ENCODE peak calls at places on chromosomes 4 and X, in five cellular contexts. One of them, this sample, is unnamed. For H3K4me1, the result is how much of the 10 kb centered on the place peaks cover.

GRCh38 chrX:22922961-22923360 is 76.8 kb upstream of the DDX53 start:
- DNase-seq in K562: no peak
- DNase-seq in HCT116: no peak
- DNase-seq in GM23248: peak
- DNase-seq in IMR-90: peak
- DNase-seq in this sample: no peak

GRCh38 chr4:158850800-158851644 is 82.2 kb downstream of the FNIP2 start:
- DNase-seq in K562: peak
- DNase-seq in HCT116: peak
- DNase-seq in GM23248: peak
- DNase-seq in IMR-90: peak
- DNase-seq in this sample: peak

GRCh38 chrX:3094261-3094660 is 53.0 kb downstream of the ARSF start:
- DNase-seq in K562: no peak
- DNase-seq in HCT116: peak
- DNase-seq in GM23248: no peak
- DNase-seq in IMR-90: no peak
- DNase-seq in this sample: no peak

GRCh38 chr4:154045086-154045485 is 256.2 kb upstream of the SFRP2 start:
- DNase-seq in K562: no peak
- DNase-seq in HCT116: no peak
- DNase-seq in GM23248: peak
- DNase-seq in IMR-90: no peak
- DNase-seq in this sample: no peak

GRCh38 chr4:2871911-2872310 is 28.3 kb downstream of the ADD1 start:
- DNase-seq in K562: no peak
- DNase-seq in HCT116: no peak
- DNase-seq in GM23248: no peak
- DNase-seq in IMR-90: no peak
- DNase-seq in this sample: no peak

GRCh38 chrX:10156199-10157031 is at the start of gene CLCN4:
- DNase-seq in K562: no peak
- DNase-seq in HCT116: peak
- DNase-seq in GM23248: peak
- DNase-seq in IMR-90: no peak
- DNase-seq in this sample: peak

GRCh38 chr4:74453037-74453635 is 8.2 kb downstream of the AREG start:
- DNase-seq in K562: no peak
- DNase-seq in HCT116: no peak
- DNase-seq in GM23248: no peak
- DNase-seq in IMR-90: no peak
- DNase-seq in this sample: no peak

GRCh38 chrX:130082244-130083106 is 27.8 kb downstream of the ELF4 start:
- DNase-seq in K562: peak
- DNase-seq in HCT116: no peak
- DNase-seq in GM23248: peak
- DNase-seq in IMR-90: no peak
- DNase-seq in this sample: no peak

GRCh38 chr4:8506373-8507250 is 66.0 kb downstream of the TRMT44 start:
- DNase-seq in K562: no peak
- DNase-seq in HCT116: no peak
- DNase-seq in GM23248: peak
- DNase-seq in IMR-90: peak
- DNase-seq in this sample: no peak

GRCh38 chr4:183250831-183251230 is 69.2 kb downstream of the CLDN22 start:
- DNase-seq in K562: no peak
- DNase-seq in HCT116: no peak
- DNase-seq in GM23248: no peak
- DNase-seq in IMR-90: no peak
- DNase-seq in this sample: no peak

GRCh38 chr4:80252427-80252826 is 14.0 kb upstream of the FGF5 start:
- DNase-seq in K562: no peak
- DNase-seq in HCT116: no peak
- DNase-seq in GM23248: no peak
- DNase-seq in IMR-90: no peak
- DNase-seq in this sample: no peak
- H3K27ac ChIP-seq in K562: peak
- H3K27ac ChIP-seq in HCT116: no peak
- H3K27ac ChIP-seq in GM23248: no peak
- H3K27ac ChIP-seq in IMR-90: no peak
- H3K27ac ChIP-seq in this sample: no peak

DNA sequence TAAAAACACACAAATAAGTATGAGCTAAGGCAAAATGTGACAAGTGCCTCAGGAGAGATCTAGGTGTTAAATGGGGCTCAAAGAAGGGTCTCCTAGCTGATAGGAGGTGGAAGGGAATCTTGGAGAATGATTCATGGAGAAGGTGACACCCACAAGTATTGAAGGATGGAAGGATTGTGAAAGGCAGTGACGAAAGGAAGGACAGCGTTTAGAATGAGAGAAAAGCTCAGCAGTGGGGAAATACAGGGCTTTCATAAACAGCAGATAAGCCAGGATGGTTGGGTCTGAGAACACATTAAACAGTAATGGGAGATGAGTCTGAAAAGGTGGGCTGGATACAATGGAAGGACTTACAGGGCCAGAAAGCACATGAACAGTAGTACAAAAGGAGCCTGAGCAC is 11.5 kb downstream of the ANXA5 start:
- DNase-seq in K562: no peak
- DNase-seq in HCT116: no peak
- DNase-seq in GM23248: no peak
- DNase-seq in IMR-90: peak
- DNase-seq in this sample: no peak
- H3K4me1 ChIP-seq in K562: under half
- H3K4me1 ChIP-seq in HCT116: under half
- H3K4me1 ChIP-seq in GM23248: under half
- H3K4me1 ChIP-seq in IMR-90: under half
- H3K4me1 ChIP-seq in this sample: under half

DNA sequence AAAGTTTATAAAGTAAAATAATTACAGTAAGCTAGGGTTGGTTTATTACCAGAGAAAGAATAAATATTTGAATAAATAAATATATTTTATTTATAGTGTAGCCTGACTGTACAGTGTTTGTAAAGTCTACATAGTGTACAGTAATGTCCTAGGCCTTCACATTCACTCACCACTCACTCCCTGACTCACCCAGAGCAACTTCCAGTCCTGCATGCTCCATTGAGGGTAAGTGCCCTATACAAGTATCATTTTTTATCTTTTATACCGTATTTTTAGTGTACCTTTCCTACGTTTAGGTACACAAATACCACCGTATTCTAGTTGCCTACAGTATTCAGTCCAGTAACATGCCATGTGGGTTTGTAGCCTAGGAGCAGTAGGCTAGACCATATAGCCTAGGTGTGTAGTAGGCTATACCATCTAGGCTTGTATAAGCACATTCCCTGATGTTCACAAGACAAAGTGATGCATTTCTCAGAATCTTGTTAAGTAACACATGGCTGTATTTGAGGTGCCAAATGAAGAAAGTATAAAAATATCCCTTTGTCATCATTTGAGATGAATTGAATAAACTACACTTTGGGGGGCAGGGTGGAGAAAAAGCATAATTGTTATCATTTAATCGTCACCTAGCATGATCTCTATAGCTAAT is 14.7 kb upstream of the KLHL8 start:
- DNase-seq in K562: no peak
- DNase-seq in HCT116: no peak
- DNase-seq in GM23248: peak
- DNase-seq in IMR-90: peak
- DNase-seq in this sample: no peak
- H3K9ac ChIP-seq in K562: peak
- H3K9ac ChIP-seq in HCT116: peak
- H3K9ac ChIP-seq in GM23248: peak
- H3K9ac ChIP-seq in IMR-90: no peak
- H3K9ac ChIP-seq in this sample: peak

GRCh38 chr4:53580301-53580700 is 11.0 kb downstream of the LNX1 start:
- DNase-seq in K562: no peak
- DNase-seq in HCT116: no peak
- DNase-seq in GM23248: no peak
- DNase-seq in IMR-90: no peak
- DNase-seq in this sample: no peak
- H3K27ac ChIP-seq in K562: no peak
- H3K27ac ChIP-seq in HCT116: no peak
- H3K27ac ChIP-seq in GM23248: no peak
- H3K27ac ChIP-seq in IMR-90: peak
- H3K27ac ChIP-seq in this sample: no peak

DNA sequence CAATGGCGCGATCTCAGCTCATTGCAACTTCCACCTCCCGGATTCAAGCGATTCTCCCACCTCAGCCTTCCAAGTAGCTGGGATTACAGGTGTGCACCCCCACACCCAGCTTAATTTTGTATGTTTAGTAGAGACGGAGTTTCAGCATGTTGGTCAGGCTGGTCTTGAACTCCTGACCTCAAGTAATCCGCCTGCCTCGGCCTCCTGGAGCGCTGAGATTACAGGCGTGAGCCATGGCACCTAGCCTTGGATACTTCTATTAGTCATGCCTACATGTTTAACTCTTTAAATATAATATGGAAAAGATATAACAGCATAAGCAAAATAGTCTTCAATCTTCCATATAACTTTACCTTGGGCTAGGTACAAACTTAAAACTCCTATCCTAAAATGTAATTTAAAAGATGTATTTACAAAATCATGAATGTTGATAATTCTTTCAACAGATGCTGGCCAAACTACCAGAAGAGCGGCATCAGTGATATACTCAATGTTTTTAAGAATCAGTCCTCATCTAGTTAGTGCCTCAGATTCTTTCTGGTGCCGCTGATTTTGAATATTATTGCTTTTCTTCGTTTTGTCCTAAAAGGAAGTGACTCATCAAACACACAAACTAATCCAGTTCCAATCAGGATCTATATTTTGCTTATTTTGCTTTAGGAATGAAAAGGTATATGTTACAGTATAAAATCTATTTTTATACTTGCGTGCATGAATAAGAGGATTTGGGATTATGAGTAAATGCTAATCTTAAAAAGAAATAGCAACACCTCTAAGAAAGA is 23.7 kb downstream of the FAM241A start:
- DNase-seq in K562: no peak
- DNase-seq in HCT116: peak
- DNase-seq in GM23248: no peak
- DNase-seq in IMR-90: no peak
- DNase-seq in this sample: no peak
- H3K4me1 ChIP-seq in K562: under half
- H3K4me1 ChIP-seq in HCT116: half or more
- H3K4me1 ChIP-seq in GM23248: under half
- H3K4me1 ChIP-seq in IMR-90: under half
- H3K4me1 ChIP-seq in this sample: under half